ENCODE peak calls at places on chromosomes 1 and 21, in six cellular contexts. O is H1, Q is WTC11, I is A549, K is HepG2, J is K562. Z is an unnamed sample.

GRCh38 chr1:27536767-27537166 is 46.8 kb upstream of the WASF2 start:
- DNase-seq in O (peak; percentile 66), Q (peak; percentile 59), I (peak; percentile 46), K (no peak), J (no peak), Z (no peak)

GRCh38 chr1:11845641-11846335 is 1.8 kb downstream of the NPPA start:
- DNase-seq in O (no peak), Q (no peak), I (no peak), K (peak; percentile 18), J (peak; percentile 73), Z (peak; percentile 20)

GRCh38 chr21:26776320-26777021 is 68.7 kb downstream of the ADAMTS1 start:
- DNase-seq in O (no peak), Q (no peak), I (no peak), K (no peak), J (no peak), Z (no peak)

GRCh38 chr1:212062832-212063438 is 27.4 kb downstream of the DTL start:
- DNase-seq in O (no peak), Q (no peak), I (peak; percentile 55), K (peak; percentile 47), J (peak; percentile 51), Z (peak; percentile 57)

GRCh38 chr21:44517175-44517899 is 22.7 kb downstream of the KRTAP10-1 start:
- DNase-seq in O (no peak), Q (peak; percentile 51), I (peak; percentile 93), K (peak; percentile 93), J (peak; percentile 89), Z (no peak)

GRCh38 chr1:31752952-31753351 is 11.2 kb downstream of the ADGRB2 start:
- DNase-seq in O (no peak), Q (no peak), I (no peak), K (no peak), J (no peak), Z (no peak)

GRCh38 chr21:21860888-21861287 is 862.7 kb downstream of the NCAM2 start:
- DNase-seq in O (no peak), Q (no peak), I (no peak), K (no peak), J (no peak), Z (no peak)

GRCh38 chr1:34113362-34113761 is 51.7 kb downstream of the CSMD2 start:
- DNase-seq in O (peak; percentile 63), Q (peak; percentile 75), I (no peak), K (no peak), J (no peak), Z (no peak)

GRCh38 chr21:25911730-25912401 is 177.1 kb downstream of the GABPA start:
- DNase-seq in O (no peak), Q (no peak), I (no peak), K (no peak), J (no peak), Z (peak; percentile 69)

GRCh38 chr1:235366286-235366685 is 941 bp upstream of the TBCE start:
- DNase-seq in O (no peak), Q (no peak), I (no peak), K (no peak), J (peak; percentile 62), Z (no peak)

GRCh38 chr1:230191079-230191478 is 124.0 kb downstream of the GALNT2 start:
- DNase-seq in O (no peak), Q (no peak), I (no peak), K (no peak), J (peak; percentile 80), Z (peak; percentile 83)

GRCh38 chr1:44288883-44289282 is 66.2 kb downstream of the ERI3 start:
- DNase-seq in O (no peak), Q (no peak), I (no peak), K (no peak), J (no peak), Z (no peak)

GRCh38 chr1:18836654-18837053 is 22.8 kb downstream of the TAS1R2 start:
- DNase-seq in O (no peak), Q (no peak), I (peak; percentile 9), K (peak; percentile 9), J (peak; percentile 34), Z (no peak)

GRCh38 chr1:3688356-3688755 is 36.0 kb downstream of the TP73 start:
- DNase-seq in O (peak; percentile 66), Q (no peak), I (no peak), K (no peak), J (peak; percentile 68), Z (no peak)

GRCh38 chr1:230141002-230141648 is 74.1 kb downstream of the GALNT2 start:
- DNase-seq in O (no peak), Q (no peak), I (no peak), K (no peak), J (no peak), Z (no peak)

DNA sequence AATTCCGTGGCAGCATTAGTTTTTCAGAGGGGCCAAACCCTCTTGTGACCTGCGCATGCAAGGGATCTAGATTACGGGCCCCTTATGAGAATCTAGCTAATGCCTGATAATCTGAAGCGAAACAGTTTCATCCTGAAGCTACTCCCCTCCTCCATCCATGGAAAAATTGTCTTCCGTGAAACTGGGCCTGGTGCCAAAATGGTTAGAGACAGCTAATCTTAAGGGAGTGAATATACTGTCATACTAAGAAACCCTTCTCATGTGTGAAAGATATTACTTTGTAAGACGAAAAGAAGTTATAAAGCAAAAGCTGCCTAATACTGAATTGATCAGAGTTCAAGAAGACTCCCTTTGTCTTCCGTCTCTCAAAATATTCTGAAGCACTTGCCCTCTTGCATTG is 166.3 kb downstream of the DUSP10 start:
- DNase-seq in O (no peak), Q (no peak), I (no peak), K (no peak), J (peak; percentile 27), Z (no peak)
- TF ChIP-seq JUN in O (no peak), Q (no peak), I (no peak), K (no peak), J (no peak), Z (no peak)

GRCh38 chr1:52857443-52857842 is 14.9 kb downstream of the ZYG11A start:
- DNase-seq in O (no peak), Q (no peak), I (no peak), K (no peak), J (no peak), Z (no peak)

GRCh38 chr1:52867060-52867845 is 24.7 kb downstream of the ZYG11A start:
- DNase-seq in O (no peak), Q (no peak), I (no peak), K (no peak), J (no peak), Z (no peak)

DNA sequence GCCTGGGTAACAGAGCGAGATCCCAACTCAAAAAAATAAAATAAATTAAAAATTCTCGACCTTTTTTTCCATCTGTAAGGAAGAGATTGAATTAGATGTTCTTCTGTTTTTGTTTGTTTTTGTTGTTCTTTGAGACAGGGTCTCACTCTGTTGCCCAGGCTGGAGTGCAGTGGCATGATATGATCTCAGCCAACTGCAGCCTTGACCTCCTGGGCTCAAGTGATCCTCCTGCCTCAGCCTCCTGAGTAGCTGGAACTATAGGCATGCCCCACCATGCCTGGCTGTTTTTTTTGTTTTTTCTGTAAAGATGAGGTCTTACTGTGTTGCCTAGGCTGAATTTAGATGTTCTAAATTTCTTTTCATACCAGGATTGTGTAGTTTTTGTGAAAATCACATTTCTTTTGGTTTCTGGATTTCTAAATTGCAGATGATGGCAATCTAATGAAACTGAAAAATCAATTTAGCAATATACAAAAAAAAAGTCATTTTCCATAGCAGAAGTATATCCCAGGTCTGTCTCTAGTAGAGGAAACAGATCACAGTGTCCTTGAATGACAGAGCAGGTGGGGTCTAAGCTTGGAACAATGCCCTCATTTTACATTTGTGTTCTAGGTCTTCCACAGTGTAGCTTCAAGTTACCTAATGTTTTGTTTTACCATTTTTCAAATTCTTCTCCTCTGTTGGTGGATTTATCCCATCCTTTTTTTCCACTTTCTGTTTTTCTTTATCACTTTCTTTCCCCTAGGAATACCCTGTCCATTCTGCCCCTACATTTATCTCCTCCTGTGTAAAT is 20.3 kb downstream of the ZYG11A start:
- DNase-seq in O (no peak), Q (no peak), I (no peak), K (peak; percentile 24), J (no peak), Z (no peak)
- TF ChIP-seq JUN in O (no peak), Q (no peak), I (no peak), K (no peak), J (no peak), Z (no peak)

DNA sequence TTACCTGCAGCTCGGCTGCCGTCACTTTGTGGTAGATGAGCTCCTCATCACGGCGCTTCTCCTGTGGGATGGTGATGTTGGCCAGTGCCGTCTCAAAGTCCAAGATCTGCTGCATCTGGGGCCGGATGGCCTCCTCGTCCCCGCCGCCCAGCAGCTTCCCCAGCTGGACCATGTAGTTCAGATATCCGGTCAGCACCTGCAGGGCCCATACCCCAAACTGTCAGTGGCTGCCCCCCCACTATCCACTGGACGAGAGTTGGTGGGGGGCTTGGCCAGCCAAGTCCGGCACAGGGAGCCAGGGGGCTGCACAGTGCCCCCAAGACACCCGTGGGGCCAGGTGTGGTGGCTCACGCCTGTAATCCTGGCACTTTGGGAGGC is 34.3 kb downstream of the ECE1 start:
- DNase-seq in O (no peak), Q (no peak), I (no peak), K (no peak), J (no peak), Z (no peak)
- TF ChIP-seq JUN in O (no peak), Q (no peak), I (no peak), K (no peak), J (no peak), Z (no peak)

DNA sequence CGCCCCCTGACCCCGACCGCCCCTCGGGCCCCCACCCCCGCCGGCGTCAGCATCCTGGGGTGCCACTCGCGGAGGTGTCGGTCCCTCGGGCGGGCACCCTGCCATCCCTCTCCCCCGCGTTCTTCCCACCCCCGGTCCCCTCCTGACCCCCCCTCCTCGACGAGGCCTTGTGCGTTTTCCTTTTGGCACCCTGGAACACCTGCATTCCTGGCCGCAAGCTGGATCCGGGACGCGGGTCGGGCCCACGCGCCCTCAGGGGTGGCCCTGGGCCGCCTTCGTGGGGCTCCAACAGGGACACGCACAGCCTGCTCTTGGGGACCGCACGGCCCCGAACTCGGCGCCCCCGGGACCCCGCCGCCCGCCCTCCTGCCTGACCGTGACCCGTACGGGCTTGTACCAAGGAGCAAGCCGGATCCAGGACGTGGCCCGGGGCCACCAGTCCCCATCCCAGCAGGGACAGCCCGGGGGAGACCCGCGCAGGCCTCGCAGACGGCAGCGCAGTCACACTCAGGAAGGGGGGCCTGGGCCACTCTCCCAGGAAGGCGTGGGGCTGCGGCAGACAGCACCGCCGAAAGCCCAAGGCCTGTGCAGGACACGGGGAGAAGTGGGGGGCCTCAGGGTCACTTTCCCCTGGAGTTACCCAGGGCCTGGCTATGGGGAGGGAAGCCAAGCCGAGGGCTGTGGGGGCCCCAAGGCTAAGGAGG is 579 bp upstream of the SLC19A1 start:
- DNase-seq in O (peak; percentile 69), Q (peak; percentile 46), I (no peak), K (no peak), J (no peak), Z (no peak)
- TF ChIP-seq JUN in O (no peak), Q (no peak), I (no peak), K (no peak), J (no peak), Z (no peak)

GRCh38 chr1:26275580-26276431 is 4.1 kb upstream of the SH3BGRL3 start:
- DNase-seq in O (peak; percentile 92), Q (peak; percentile 91), I (peak; percentile 85), K (peak; percentile 59), J (peak; percentile 95), Z (peak; percentile 93)

GRCh38 chr1:26277719-26278118 is 2.2 kb upstream of the SH3BGRL3 start:
- DNase-seq in O (no peak), Q (no peak), I (no peak), K (no peak), J (no peak), Z (no peak)

GRCh38 chr1:26278303-26278702 is 1.6 kb upstream of the SH3BGRL3 start:
- DNase-seq in O (no peak), Q (no peak), I (no peak), K (no peak), J (peak; percentile 20), Z (no peak)

GRCh38 chr1:26276432-26276838 is 3.5 kb upstream of the SH3BGRL3 start:
- DNase-seq in O (no peak), Q (no peak), I (no peak), K (peak; percentile 11), J (no peak), Z (no peak)

GRCh38 chr1:26277261-26277661 is 2.6 kb upstream of the SH3BGRL3 start:
- DNase-seq in O (no peak), Q (no peak), I (no peak), K (no peak), J (no peak), Z (no peak)
- TF ChIP-seq JUN in O (no peak), Q (no peak), I (no peak), K (no peak), J (no peak), Z (no peak)

Z was measured in endothelial cell of umbilical vein.